ENCODE peak calls at places on chromosomes 1 and 21, in ten cellular contexts. One of them, this sample, is unnamed.
A peak's percentile ranks its signal among the peaks of the same experiment; 100 is the strongest.

GRCh38 chr1:19044471-19044870 is 88.0 kb upstream of the IFFO2 start:
- DNase-seq in K562: no peak
- DNase-seq in lower lobe of right lung: peak; percentile 24
- DNase-seq in stimulated activated CD4-positive, alpha-beta T cell treated with anti-CD3 and anti-CD28 coated beads, Interleukin-4, amount 100 ng/mL, for 1 hour: no peak
- DNase-seq in stimulated activated CD8-positive, alpha-beta memory T cell treated with anti-CD3 and anti-CD28 coated beads, Interleukin-15, amount 100 ng/mL, for 24 hours: no peak
- DNase-seq in bronchial epithelial cell: no peak
- DNase-seq in neuronal stem cell: no peak
- DNase-seq in HTR-8/SVneo: no peak
- DNase-seq in neural crest cell: no peak
- DNase-seq in PC-9: no peak
- DNase-seq in this sample: no peak

GRCh38 chr1:55474168-55474786 is 259.1 kb upstream of the USP24 start:
- DNase-seq in K562: peak; percentile 53
- DNase-seq in lower lobe of right lung: no peak
- DNase-seq in stimulated activated CD4-positive, alpha-beta T cell treated with anti-CD3 and anti-CD28 coated beads, Interleukin-4, amount 100 ng/mL, for 1 hour: no peak
- DNase-seq in stimulated activated CD8-positive, alpha-beta memory T cell treated with anti-CD3 and anti-CD28 coated beads, Interleukin-15, amount 100 ng/mL, for 24 hours: no peak
- DNase-seq in bronchial epithelial cell: peak; percentile 78
- DNase-seq in neuronal stem cell: no peak
- DNase-seq in HTR-8/SVneo: no peak
- DNase-seq in neural crest cell: no peak
- DNase-seq in PC-9: peak; percentile 62
- DNase-seq in this sample: no peak

GRCh38 chr1:202107801-202108731 is 14.7 kb upstream of the GPR37L1 start:
- DNase-seq in K562: no peak
- DNase-seq in lower lobe of right lung: peak; percentile 53
- DNase-seq in stimulated activated CD4-positive, alpha-beta T cell treated with anti-CD3 and anti-CD28 coated beads, Interleukin-4, amount 100 ng/mL, for 1 hour: no peak
- DNase-seq in stimulated activated CD8-positive, alpha-beta memory T cell treated with anti-CD3 and anti-CD28 coated beads, Interleukin-15, amount 100 ng/mL, for 24 hours: no peak
- DNase-seq in bronchial epithelial cell: peak; percentile 55
- DNase-seq in neuronal stem cell: no peak
- DNase-seq in HTR-8/SVneo: no peak
- DNase-seq in neural crest cell: no peak
- DNase-seq in PC-9: peak; percentile 97
- DNase-seq in this sample: no peak

GRCh38 chr21:44732956-44733355 is 21.6 kb upstream of the TSPEAR start:
- DNase-seq in K562: no peak
- DNase-seq in lower lobe of right lung: no peak
- DNase-seq in stimulated activated CD4-positive, alpha-beta T cell treated with anti-CD3 and anti-CD28 coated beads, Interleukin-4, amount 100 ng/mL, for 1 hour: no peak
- DNase-seq in stimulated activated CD8-positive, alpha-beta memory T cell treated with anti-CD3 and anti-CD28 coated beads, Interleukin-15, amount 100 ng/mL, for 24 hours: no peak
- DNase-seq in bronchial epithelial cell: no peak
- DNase-seq in neuronal stem cell: no peak
- DNase-seq in HTR-8/SVneo: no peak
- DNase-seq in neural crest cell: no peak
- DNase-seq in PC-9: no peak
- DNase-seq in this sample: no peak

GRCh38 chr1:203289281-203289981 is 15.9 kb upstream of the BTG2 start:
- DNase-seq in K562: peak; percentile 83
- DNase-seq in lower lobe of right lung: peak; percentile 72
- DNase-seq in stimulated activated CD4-positive, alpha-beta T cell treated with anti-CD3 and anti-CD28 coated beads, Interleukin-4, amount 100 ng/mL, for 1 hour: peak; percentile 84
- DNase-seq in stimulated activated CD8-positive, alpha-beta memory T cell treated with anti-CD3 and anti-CD28 coated beads, Interleukin-15, amount 100 ng/mL, for 24 hours: no peak
- DNase-seq in bronchial epithelial cell: peak; percentile 71
- DNase-seq in neuronal stem cell: no peak
- DNase-seq in HTR-8/SVneo: no peak
- DNase-seq in neural crest cell: no peak
- DNase-seq in PC-9: no peak
- DNase-seq in this sample: no peak

GRCh38 chr21:33968082-33968997 is 52.7 kb upstream of the ATP5PO start:
- DNase-seq in K562: peak; percentile 68
- DNase-seq in lower lobe of right lung: no peak
- DNase-seq in stimulated activated CD4-positive, alpha-beta T cell treated with anti-CD3 and anti-CD28 coated beads, Interleukin-4, amount 100 ng/mL, for 1 hour: no peak
- DNase-seq in stimulated activated CD8-positive, alpha-beta memory T cell treated with anti-CD3 and anti-CD28 coated beads, Interleukin-15, amount 100 ng/mL, for 24 hours: no peak
- DNase-seq in bronchial epithelial cell: peak; percentile 83
- DNase-seq in neuronal stem cell: no peak
- DNase-seq in HTR-8/SVneo: peak; percentile 49
- DNase-seq in neural crest cell: no peak
- DNase-seq in PC-9: no peak
- DNase-seq in this sample: peak; percentile 22

GRCh38 chr1:181021155-181021554 is 1.5 kb downstream of the STX6 start:
- DNase-seq in K562: no peak
- DNase-seq in lower lobe of right lung: no peak
- DNase-seq in stimulated activated CD4-positive, alpha-beta T cell treated with anti-CD3 and anti-CD28 coated beads, Interleukin-4, amount 100 ng/mL, for 1 hour: no peak
- DNase-seq in stimulated activated CD8-positive, alpha-beta memory T cell treated with anti-CD3 and anti-CD28 coated beads, Interleukin-15, amount 100 ng/mL, for 24 hours: no peak
- DNase-seq in bronchial epithelial cell: no peak
- DNase-seq in neuronal stem cell: no peak
- DNase-seq in HTR-8/SVneo: no peak
- DNase-seq in neural crest cell: no peak
- DNase-seq in PC-9: no peak
- DNase-seq in this sample: no peak

GRCh38 chr1:67645495-67646144 is 39.4 kb upstream of the GADD45A start:
- DNase-seq in K562: no peak
- DNase-seq in lower lobe of right lung: no peak
- DNase-seq in stimulated activated CD4-positive, alpha-beta T cell treated with anti-CD3 and anti-CD28 coated beads, Interleukin-4, amount 100 ng/mL, for 1 hour: no peak
- DNase-seq in stimulated activated CD8-positive, alpha-beta memory T cell treated with anti-CD3 and anti-CD28 coated beads, Interleukin-15, amount 100 ng/mL, for 24 hours: no peak
- DNase-seq in bronchial epithelial cell: no peak
- DNase-seq in neuronal stem cell: peak; percentile 15
- DNase-seq in HTR-8/SVneo: no peak
- DNase-seq in neural crest cell: no peak
- DNase-seq in PC-9: no peak
- DNase-seq in this sample: no peak

GRCh38 chr1:16175610-16176553 is 20.0 kb upstream of the EPHA2 start:
- DNase-seq in K562: peak; percentile 68
- DNase-seq in lower lobe of right lung: peak; percentile 86
- DNase-seq in stimulated activated CD4-positive, alpha-beta T cell treated with anti-CD3 and anti-CD28 coated beads, Interleukin-4, amount 100 ng/mL, for 1 hour: no peak
- DNase-seq in stimulated activated CD8-positive, alpha-beta memory T cell treated with anti-CD3 and anti-CD28 coated beads, Interleukin-15, amount 100 ng/mL, for 24 hours: no peak
- DNase-seq in bronchial epithelial cell: peak; percentile 58
- DNase-seq in neuronal stem cell: no peak
- DNase-seq in HTR-8/SVneo: no peak
- DNase-seq in neural crest cell: no peak
- DNase-seq in PC-9: peak; percentile 68
- DNase-seq in this sample: no peak

GRCh38 chr1:2127181-2128145 is 67.1 kb downstream of the FAAP20 start:
- DNase-seq in K562: no peak
- DNase-seq in lower lobe of right lung: peak; percentile 74
- DNase-seq in stimulated activated CD4-positive, alpha-beta T cell treated with anti-CD3 and anti-CD28 coated beads, Interleukin-4, amount 100 ng/mL, for 1 hour: no peak
- DNase-seq in stimulated activated CD8-positive, alpha-beta memory T cell treated with anti-CD3 and anti-CD28 coated beads, Interleukin-15, amount 100 ng/mL, for 24 hours: no peak
- DNase-seq in bronchial epithelial cell: no peak
- DNase-seq in neuronal stem cell: no peak
- DNase-seq in HTR-8/SVneo: no peak
- DNase-seq in neural crest cell: no peak
- DNase-seq in PC-9: no peak
- DNase-seq in this sample: no peak

GRCh38 chr1:205632374-205633169 is 761 bp upstream of the ELK4 start:
- DNase-seq in K562: no peak
- DNase-seq in lower lobe of right lung: no peak
- DNase-seq in stimulated activated CD4-positive, alpha-beta T cell treated with anti-CD3 and anti-CD28 coated beads, Interleukin-4, amount 100 ng/mL, for 1 hour: no peak
- DNase-seq in stimulated activated CD8-positive, alpha-beta memory T cell treated with anti-CD3 and anti-CD28 coated beads, Interleukin-15, amount 100 ng/mL, for 24 hours: no peak
- DNase-seq in bronchial epithelial cell: peak; percentile 39
- DNase-seq in neuronal stem cell: no peak
- DNase-seq in HTR-8/SVneo: no peak
- DNase-seq in neural crest cell: no peak
- DNase-seq in PC-9: peak; percentile 64
- DNase-seq in this sample: no peak

GRCh38 chr1:161119379-161120061 is 1.6 kb downstream of the NIT1 start:
- DNase-seq in K562: peak; percentile 81
- DNase-seq in lower lobe of right lung: no peak
- DNase-seq in stimulated activated CD4-positive, alpha-beta T cell treated with anti-CD3 and anti-CD28 coated beads, Interleukin-4, amount 100 ng/mL, for 1 hour: peak; percentile 66
- DNase-seq in stimulated activated CD8-positive, alpha-beta memory T cell treated with anti-CD3 and anti-CD28 coated beads, Interleukin-15, amount 100 ng/mL, for 24 hours: no peak
- DNase-seq in bronchial epithelial cell: peak; percentile 94
- DNase-seq in neuronal stem cell: no peak
- DNase-seq in HTR-8/SVneo: peak; percentile 19
- DNase-seq in neural crest cell: no peak
- DNase-seq in PC-9: peak; percentile 49
- DNase-seq in this sample: no peak

GRCh38 chr1:202662081-202662480 is 48.2 kb downstream of the SYT2 start:
- DNase-seq in K562: no peak
- DNase-seq in lower lobe of right lung: no peak
- DNase-seq in stimulated activated CD4-positive, alpha-beta T cell treated with anti-CD3 and anti-CD28 coated beads, Interleukin-4, amount 100 ng/mL, for 1 hour: no peak
- DNase-seq in stimulated activated CD8-positive, alpha-beta memory T cell treated with anti-CD3 and anti-CD28 coated beads, Interleukin-15, amount 100 ng/mL, for 24 hours: no peak
- DNase-seq in bronchial epithelial cell: no peak
- DNase-seq in neuronal stem cell: no peak
- DNase-seq in HTR-8/SVneo: no peak
- DNase-seq in neural crest cell: no peak
- DNase-seq in PC-9: no peak
- DNase-seq in this sample: no peak

GRCh38 chr1:107546571-107546970 is 405.7 kb downstream of the NTNG1 start:
- DNase-seq in K562: no peak
- DNase-seq in lower lobe of right lung: no peak
- DNase-seq in stimulated activated CD4-positive, alpha-beta T cell treated with anti-CD3 and anti-CD28 coated beads, Interleukin-4, amount 100 ng/mL, for 1 hour: no peak
- DNase-seq in stimulated activated CD8-positive, alpha-beta memory T cell treated with anti-CD3 and anti-CD28 coated beads, Interleukin-15, amount 100 ng/mL, for 24 hours: no peak
- DNase-seq in bronchial epithelial cell: no peak
- DNase-seq in neuronal stem cell: no peak
- DNase-seq in HTR-8/SVneo: no peak
- DNase-seq in neural crest cell: no peak
- DNase-seq in PC-9: no peak
- DNase-seq in this sample: no peak

GRCh38 chr1:198937231-198938031 is 298.6 kb downstream of the PTPRC start:
- DNase-seq in K562: no peak
- DNase-seq in lower lobe of right lung: no peak
- DNase-seq in stimulated activated CD4-positive, alpha-beta T cell treated with anti-CD3 and anti-CD28 coated beads, Interleukin-4, amount 100 ng/mL, for 1 hour: peak; percentile 11
- DNase-seq in stimulated activated CD8-positive, alpha-beta memory T cell treated with anti-CD3 and anti-CD28 coated beads, Interleukin-15, amount 100 ng/mL, for 24 hours: no peak
- DNase-seq in bronchial epithelial cell: peak; percentile 96
- DNase-seq in neuronal stem cell: no peak
- DNase-seq in HTR-8/SVneo: peak; percentile 87
- DNase-seq in neural crest cell: peak; percentile 26
- DNase-seq in PC-9: peak; percentile 72
- DNase-seq in this sample: no peak

GRCh38 chr1:19892628-19893168 is 10.5 kb downstream of the OTUD3 start:
- DNase-seq in K562: no peak
- DNase-seq in lower lobe of right lung: no peak
- DNase-seq in stimulated activated CD4-positive, alpha-beta T cell treated with anti-CD3 and anti-CD28 coated beads, Interleukin-4, amount 100 ng/mL, for 1 hour: no peak
- DNase-seq in stimulated activated CD8-positive, alpha-beta memory T cell treated with anti-CD3 and anti-CD28 coated beads, Interleukin-15, amount 100 ng/mL, for 24 hours: no peak
- DNase-seq in bronchial epithelial cell: no peak
- DNase-seq in neuronal stem cell: no peak
- DNase-seq in HTR-8/SVneo: no peak
- DNase-seq in neural crest cell: no peak
- DNase-seq in PC-9: no peak
- DNase-seq in this sample: no peak

GRCh38 chr21:45334134-45334533 is 46.4 kb upstream of the POFUT2 start:
- DNase-seq in K562: no peak
- DNase-seq in lower lobe of right lung: no peak
- DNase-seq in stimulated activated CD4-positive, alpha-beta T cell treated with anti-CD3 and anti-CD28 coated beads, Interleukin-4, amount 100 ng/mL, for 1 hour: no peak
- DNase-seq in stimulated activated CD8-positive, alpha-beta memory T cell treated with anti-CD3 and anti-CD28 coated beads, Interleukin-15, amount 100 ng/mL, for 24 hours: no peak
- DNase-seq in bronchial epithelial cell: no peak
- DNase-seq in neuronal stem cell: no peak
- DNase-seq in HTR-8/SVneo: no peak
- DNase-seq in neural crest cell: no peak
- DNase-seq in PC-9: no peak
- DNase-seq in this sample: no peak

GRCh38 chr1:17081439-17081838 is 27.6 kb upstream of the SDHB start:
- DNase-seq in K562: no peak
- DNase-seq in lower lobe of right lung: no peak
- DNase-seq in stimulated activated CD4-positive, alpha-beta T cell treated with anti-CD3 and anti-CD28 coated beads, Interleukin-4, amount 100 ng/mL, for 1 hour: no peak
- DNase-seq in stimulated activated CD8-positive, alpha-beta memory T cell treated with anti-CD3 and anti-CD28 coated beads, Interleukin-15, amount 100 ng/mL, for 24 hours: no peak
- DNase-seq in bronchial epithelial cell: no peak
- DNase-seq in neuronal stem cell: no peak
- DNase-seq in HTR-8/SVneo: no peak
- DNase-seq in neural crest cell: no peak
- DNase-seq in PC-9: no peak
- DNase-seq in this sample: no peak

GRCh38 chr1:8211620-8212442 is 106.1 kb upstream of the SLC45A1 start:
- DNase-seq in K562: no peak
- DNase-seq in lower lobe of right lung: peak; percentile 79
- DNase-seq in stimulated activated CD4-positive, alpha-beta T cell treated with anti-CD3 and anti-CD28 coated beads, Interleukin-4, amount 100 ng/mL, for 1 hour: no peak
- DNase-seq in stimulated activated CD8-positive, alpha-beta memory T cell treated with anti-CD3 and anti-CD28 coated beads, Interleukin-15, amount 100 ng/mL, for 24 hours: no peak
- DNase-seq in bronchial epithelial cell: peak; percentile 99
- DNase-seq in neuronal stem cell: no peak
- DNase-seq in HTR-8/SVneo: peak; percentile 86
- DNase-seq in neural crest cell: no peak
- DNase-seq in PC-9: peak; percentile 95
- DNase-seq in this sample: no peak